ENCODE peak calls at places on chromosomes 11 and 22, in seven cellular contexts. L, B, K, X, T, I and O are unnamed samples.

GRCh38 chr11:34162507-34162848 is 57.0 kb downstream of the NAT10 start:
- DNase-seq in I (no peak), L (no peak), K (no peak), X (no peak), B (no peak), T (no peak), O (no peak)

GRCh38 chr11:66569076-66569475 is 670 bp upstream of the CTSF start:
- DNase-seq in X (no peak), K (no peak), I (no peak), L (no peak), T (no peak), B (no peak), O (no peak)

GRCh38 chr11:2874963-2875362 is 10.6 kb downstream of the CDKN1C start:
- DNase-seq in K (no peak), T (no peak), L (no peak), X (no peak), I (no peak), B (no peak), O (no peak)

GRCh38 chr11:15307600-15307999 is 192.9 kb downstream of the INSC start:
- DNase-seq in B (no peak), I (peak), X (no peak), L (no peak), K (peak), T (peak), O (no peak)

GRCh38 chr11:19868281-19868821 is 155.7 kb downstream of the NAV2 start:
- DNase-seq in X (no peak), T (no peak), L (no peak), B (peak), I (peak), K (no peak), O (no peak)

GRCh38 chr11:119153049-119153818 is 4.4 kb downstream of the ABCG4 start:
- DNase-seq in K (peak), X (no peak), B (no peak), T (no peak), I (peak), L (no peak), O (no peak)

GRCh38 chr11:57460756-57461749 is 725 bp downstream of the RTN4RL2 start:
- DNase-seq in K (peak), I (peak), L (no peak), X (no peak), B (no peak), T (peak), O (peak)

GRCh38 chr11:129435499-129436245 is 60.0 kb downstream of the BARX2 start:
- DNase-seq in X (no peak), I (no peak), B (no peak), L (no peak), T (no peak), K (no peak), O (no peak)

GRCh38 chr11:416051-416756 is 1.4 kb upstream of the SIGIRR start:
- DNase-seq in I (no peak), T (no peak), L (no peak), B (no peak), K (peak), X (no peak), O (no peak)

GRCh38 chr22:30754971-30755759 is 60.5 kb downstream of the OSBP2 start:
- DNase-seq in T (peak), I (peak), X (peak), L (no peak), K (peak), B (peak), O (no peak)

GRCh38 chr11:20109731-20110445 is 50.4 kb downstream of the DBX1 start:
- DNase-seq in T (no peak), I (no peak), K (no peak), L (no peak), X (no peak), B (no peak), O (no peak)

GRCh38 chr22:50399751-50400331 is 56.7 kb downstream of the PPP6R2 start:
- DNase-seq in L (no peak), T (peak), I (peak), K (peak), B (peak), X (peak), O (no peak)

GRCh38 chr11:128323381-128323780 is 264.0 kb downstream of the ETS1 start:
- DNase-seq in K (no peak), T (no peak), I (no peak), X (no peak), B (peak), L (peak), O (no peak)

GRCh38 chr11:12538889-12539421 is 135.3 kb upstream of the TEAD1 start:
- DNase-seq in T (no peak), X (no peak), L (no peak), I (no peak), B (no peak), K (no peak), O (no peak)

GRCh38 chr22:21641417-21641794 is 696 bp upstream of the SDF2L1 start:
- DNase-seq in L (no peak), T (peak), X (peak), K (no peak), B (peak), I (peak), O (no peak)

GRCh38 chr11:17734418-17734911 is at the start of gene KCNC1:
- DNase-seq in K (peak), T (peak), L (no peak), B (peak), X (peak), I (peak), O (no peak)

GRCh38 chr11:13962562-13963168 is at the start of gene SPON1:
- DNase-seq in T (peak), L (no peak), X (peak), B (peak), I (peak), K (peak), O (peak)

GRCh38 chr11:125170001-125170405 is 5.5 kb downstream of the PKNOX2 start:
- DNase-seq in I (no peak), X (no peak), L (no peak), B (peak), K (no peak), T (no peak), O (no peak)

GRCh38 chr22:41834005-41834975 is 1.4 kb downstream of the SREBF2 start:
- DNase-seq in L (no peak), T (no peak), K (no peak), I (no peak), B (no peak), X (no peak), O (no peak)

GRCh38 chr11:62069374-62069773 is 54.4 kb upstream of the INCENP start:
- DNase-seq in K (no peak), I (no peak), B (no peak), T (no peak), L (no peak), X (no peak), O (no peak)

GRCh38 chr22:25976346-25976745 is 192.9 kb upstream of the SEZ6L start:
- DNase-seq in B (no peak), L (no peak), X (no peak), K (no peak), T (no peak), I (no peak), O (no peak)

DNA sequence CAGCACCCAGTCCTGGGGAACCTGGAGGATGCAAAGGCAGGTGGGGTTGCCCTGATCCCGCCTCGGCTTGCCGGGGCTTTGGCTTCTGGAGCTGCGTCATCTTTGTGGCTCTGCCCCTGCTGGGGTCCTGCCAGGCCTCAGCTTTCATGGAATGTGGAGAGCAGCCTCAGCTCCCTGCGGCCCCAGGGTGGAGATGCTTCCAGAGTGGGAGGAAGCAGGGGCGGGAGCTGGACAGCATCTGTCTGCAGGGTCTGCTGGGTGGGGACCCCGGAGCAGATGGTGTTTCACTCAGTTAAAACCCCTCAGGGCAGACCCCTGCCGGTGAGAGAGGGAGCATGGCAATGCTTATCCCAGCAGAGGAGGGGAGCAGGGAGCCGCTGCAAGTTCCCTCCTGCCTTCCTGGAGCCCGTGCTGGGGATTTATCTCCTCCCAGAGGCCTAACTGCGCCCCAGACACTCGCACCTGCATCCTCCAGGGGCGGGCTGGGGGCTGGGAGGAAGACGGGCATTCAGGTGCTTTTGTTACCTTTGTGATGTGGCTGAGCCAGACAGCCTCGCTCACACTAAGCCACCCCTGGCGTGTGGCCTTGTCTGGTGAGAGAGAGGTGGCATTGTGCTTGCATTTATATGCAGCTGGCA is 15.7 kb downstream of the GRIK4 start:
- DNase-seq in B (peak), K (peak), X (peak), I (peak), T (peak), L (no peak), O (no peak)
- TF ChIP-seq CTCF in B (no peak), K (no peak), X (peak), I (peak), T (peak), L (no peak), O (no peak)

GRCh38 chr11:68509105-68509504 is 48.6 kb downstream of the PPP6R3 start:
- DNase-seq in B (no peak), L (no peak), X (no peak), K (no peak), T (no peak), I (no peak), O (no peak)

GRCh38 chr11:68508425-68508824 is 47.9 kb downstream of the PPP6R3 start:
- DNase-seq in I (no peak), L (no peak), T (no peak), K (no peak), B (no peak), X (no peak), O (no peak)

GRCh38 chr11:68505596-68505995 is 45.0 kb downstream of the PPP6R3 start:
- DNase-seq in I (no peak), T (no peak), X (no peak), L (no peak), B (peak), K (no peak), O (no peak)

GRCh38 chr11:68504432-68505066 is 44.0 kb downstream of the PPP6R3 start:
- DNase-seq in L (no peak), I (no peak), T (no peak), B (no peak), K (no peak), X (no peak), O (no peak)

GRCh38 chr11:68506908-68507307 is 46.4 kb downstream of the PPP6R3 start:
- DNase-seq in I (no peak), B (no peak), X (no peak), T (no peak), L (no peak), K (no peak), O (no peak)
- TF ChIP-seq CTCF in I (peak), B (peak), X (no peak), T (no peak), L (no peak), K (no peak), O (no peak)

GRCh38 chr11:73614591-73614990 is 16.7 kb upstream of the FAM168A start:
- DNase-seq in L (no peak), X (no peak), B (no peak), I (no peak), T (no peak), K (no peak), O (no peak)

GRCh38 chr11:73612601-73613137 is 14.8 kb upstream of the FAM168A start:
- DNase-seq in L (no peak), T (no peak), X (no peak), B (no peak), K (no peak), I (no peak), O (no peak)
- TF ChIP-seq CTCF in L (no peak), T (no peak), X (no peak), B (no peak), K (no peak), I (no peak), O (no peak)

DNA sequence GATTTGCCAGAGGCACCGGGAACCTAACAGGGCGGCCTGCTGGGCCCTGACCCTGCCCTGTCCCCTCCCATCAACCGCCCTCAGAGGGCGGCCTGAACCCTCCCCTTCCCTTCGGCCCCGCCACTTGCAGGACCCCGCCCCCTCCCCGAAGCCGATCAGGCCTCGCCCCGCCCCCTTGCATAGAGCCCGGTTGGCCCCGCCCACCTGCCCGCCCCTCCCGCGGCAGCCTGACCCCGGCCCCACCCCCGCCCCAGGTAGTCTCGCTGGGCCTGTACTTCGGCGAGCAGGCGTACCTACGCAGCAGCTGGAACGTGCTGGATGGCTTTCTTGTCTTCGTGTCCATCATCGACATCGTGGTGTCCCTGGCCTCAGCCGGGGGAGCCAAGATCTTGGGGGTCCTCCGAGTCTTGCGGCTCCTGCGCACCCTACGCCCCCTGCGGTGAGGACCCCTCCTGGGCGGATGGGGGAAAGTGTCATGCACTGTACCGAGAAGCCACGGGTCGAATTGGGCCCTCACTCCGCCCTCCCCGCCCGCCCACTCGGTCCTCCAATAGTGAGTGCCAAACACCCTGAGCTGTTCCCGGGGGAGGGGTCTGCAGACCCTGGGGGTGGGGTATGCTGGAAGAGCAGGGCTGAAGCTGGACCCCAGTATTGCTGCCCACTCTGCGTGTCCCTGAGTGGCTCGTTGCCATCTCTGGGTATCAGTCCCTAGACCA is 94.1 kb downstream of the CACNA1I start:
- DNase-seq in K (peak), I (peak), X (peak), B (no peak), T (peak), L (no peak), O (peak)
- TF ChIP-seq CTCF in K (no peak), I (no peak), X (no peak), B (no peak), T (no peak), L (no peak), O (no peak)